ENCODE peak calls at places on chromosomes 5 and 9, in seven cellular contexts. R is body of pancreas, U is testis, D is uterus, P is left ventricle myocardium inferior, S is sigmoid colon, C is transverse colon. L is an unnamed sample. For H3K4me1 and H3K9me3, the result is how much of the 10 kb centered on the place peaks cover.

GRCh38 chr9:105205787-105206511 is 38.5 kb upstream of the SLC44A1 start:
- DNase-seq in S (peak), D (peak), C (peak), U (peak), R (peak), P (peak), L (peak)

GRCh38 chr9:91777437-91777836 is 172.6 kb downstream of the ROR2 start:
- DNase-seq in C (no peak), R (no peak), U (no peak), D (no peak), P (no peak), S (peak), L (no peak)

GRCh38 chr5:7850241-7850532 is 746 bp downstream of the CFAP90 start:
- DNase-seq in P (no peak), C (no peak), R (peak), S (peak), U (no peak), D (peak), L (no peak)

GRCh38 chr9:77158772-77159513 is 18.4 kb upstream of the VPS13A start:
- DNase-seq in D (no peak), C (no peak), S (no peak), P (no peak), U (no peak), R (no peak), L (no peak)

GRCh38 chr5:142856269-142856668 is 86.1 kb downstream of the ARHGAP26 start:
- DNase-seq in P (no peak), C (no peak), S (no peak), R (no peak), U (no peak), D (no peak), L (no peak)

GRCh38 chr5:111447099-111447498 is 65.2 kb downstream of the STARD4 start:
- DNase-seq in P (no peak), R (no peak), U (no peak), S (no peak), D (no peak), C (no peak), L (no peak)

GRCh38 chr5:141488591-141489478 is at the start of gene PCDHGC5:
- DNase-seq in D (no peak), R (no peak), U (no peak), P (no peak), C (no peak), S (no peak), L (no peak)

GRCh38 chr9:95822583-95823431 is 52.7 kb upstream of the ERCC6L2 start:
- DNase-seq in C (no peak), U (no peak), S (no peak), D (no peak), R (no peak), P (no peak), L (no peak)

GRCh38 chr9:16013826-16014225 is 461.0 kb downstream of the CCDC171 start:
- DNase-seq in C (no peak), R (no peak), U (no peak), P (no peak), S (no peak), D (no peak), L (no peak)

GRCh38 chr5:164256351-164256750 is 750.9 kb downstream of the MAT2B start:
- DNase-seq in P (no peak), R (no peak), C (no peak), S (no peak), D (no peak), U (no peak), L (no peak)

GRCh38 chr9:115393976-115394775 is 276.2 kb upstream of the TNC start:
- DNase-seq in R (no peak), C (no peak), D (no peak), S (no peak), P (no peak), U (no peak), L (no peak)

GRCh38 chr5:173472164-173472563 is 143.9 kb upstream of the STC2 start:
- DNase-seq in C (peak), P (peak), D (peak), R (peak), S (peak), U (peak), L (peak)

GRCh38 chr5:39423331-39423751 is 1.4 kb downstream of the DAB2 start:
- DNase-seq in U (peak), S (no peak), P (peak), C (peak), R (no peak), D (no peak), L (peak)

GRCh38 chr5:39422886-39423285 is 1.9 kb downstream of the DAB2 start:
- DNase-seq in S (no peak), U (no peak), R (no peak), P (no peak), D (no peak), C (no peak), L (no peak)

GRCh38 chr5:39420482-39421145 is 4.2 kb downstream of the DAB2 start:
- DNase-seq in R (peak), C (peak), P (peak), S (peak), D (peak), U (peak), L (peak)

GRCh38 chr5:39419830-39420229 is 5.0 kb downstream of the DAB2 start:
- DNase-seq in D (no peak), R (no peak), C (no peak), S (no peak), U (no peak), P (no peak), L (no peak)

GRCh38 chr5:39422036-39422606 is 2.7 kb downstream of the DAB2 start:
- DNase-seq in R (no peak), U (no peak), D (no peak), S (no peak), P (no peak), C (no peak), L (no peak)
- H3K4me1 ChIP-seq in R (under half), U (under half), D (under half), S (under half), P (half or more), C (under half), L (under half)

GRCh38 chr9:27278374-27278773 is 18.6 kb downstream of the EQTN start:
- DNase-seq in R (no peak), C (no peak), P (no peak), D (no peak), S (no peak), U (no peak), L (no peak)
- H3K9me3 ChIP-seq in R (under half), C (under half), P (under half), D (under half), S (under half), U (under half), L (under half)

DNA sequence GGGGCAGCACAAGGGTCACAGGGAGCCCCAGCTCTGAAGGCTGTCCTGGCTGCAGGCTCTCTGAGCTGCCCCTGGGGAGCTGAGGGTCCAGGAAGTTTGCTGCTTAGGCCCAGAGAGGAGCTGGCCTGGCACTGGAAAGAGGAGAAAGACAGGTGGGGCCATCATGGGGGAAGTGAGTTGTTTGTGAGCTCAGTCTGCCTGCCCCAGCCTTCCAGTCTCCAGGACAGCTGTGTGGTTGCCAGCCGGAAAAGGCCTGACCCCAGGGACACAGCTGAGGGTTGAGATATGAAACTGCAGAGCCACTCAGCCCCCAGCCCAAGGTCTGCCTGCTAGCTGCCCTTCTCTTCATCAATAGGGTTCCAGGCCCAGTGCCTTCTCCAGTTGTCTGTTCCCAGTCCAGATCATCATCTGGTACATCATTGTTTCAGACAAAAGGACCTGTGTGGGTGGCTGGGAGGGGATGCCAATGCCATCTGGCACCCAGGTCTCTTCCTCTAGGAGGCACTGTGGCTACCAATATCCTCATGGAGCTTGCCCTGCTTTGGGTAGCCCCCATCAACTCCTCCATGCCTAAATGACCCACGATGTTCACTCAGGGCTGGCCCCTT is 4.2 kb upstream of the DDX41 start:
- DNase-seq in C (no peak), P (no peak), S (no peak), D (no peak), R (no peak), U (no peak), L (peak)
- TF ChIP-seq CTCF in C (no peak), P (no peak), S (no peak), D (no peak), R (no peak), U (no peak), L (peak)

GRCh38 chr5:39219433-39219832 is at the start of gene FYB1:
- DNase-seq in S (peak), P (peak), C (no peak), U (no peak), R (no peak), D (peak), L (no peak)
- H3K4me1 ChIP-seq in S (under half), P (under half), C (under half), U (under half), R (under half), D (under half), L (under half)

L was measured in psoas muscle.